ENCODE peak calls at places on chromosomes 7 and 10, in seven cellular contexts. Y, S, H, W, J, B and V are unnamed samples.

GRCh38 chr10:73647211-73647874 is 6.1 kb upstream of the MYOZ1 start:
- DNase-seq in Y (no peak), S (peak; percentile 36), H (peak; percentile 56), W (no peak), J (no peak), B (peak; percentile 42), V (no peak)

GRCh38 chr10:28326516-28327493 is 23.9 kb upstream of the MPP7 start:
- DNase-seq in Y (no peak), S (no peak), H (no peak), W (peak; percentile 28), J (peak; percentile 77), B (peak; percentile 78), V (no peak)

GRCh38 chr7:128703605-128704004 is 31.5 kb downstream of the GARIN1A start:
- DNase-seq in Y (no peak), S (no peak), H (no peak), W (no peak), J (no peak), B (no peak), V (no peak)

GRCh38 chr10:117499248-117500105 is 43.1 kb upstream of the EMX2 start:
- DNase-seq in Y (no peak), S (no peak), H (no peak), W (no peak), J (no peak), B (no peak), V (no peak)

GRCh38 chr10:52121688-52122087 is 192.4 kb upstream of the DKK1 start:
- DNase-seq in Y (no peak), S (no peak), H (no peak), W (no peak), J (peak; percentile 35), B (no peak), V (no peak)

GRCh38 chr10:59285848-59286247 is 76.5 kb downstream of the FAM13C start:
- DNase-seq in Y (no peak), S (no peak), H (no peak), W (no peak), J (no peak), B (no peak), V (no peak)

GRCh38 chr10:133150226-133150625 is 9.8 kb upstream of the KNDC1 start:
- DNase-seq in Y (no peak), S (no peak), H (no peak), W (no peak), J (no peak), B (no peak), V (no peak)

GRCh38 chr10:5892007-5892406 is 2.0 kb downstream of the FBH1 start:
- DNase-seq in Y (no peak), S (no peak), H (no peak), W (no peak), J (no peak), B (peak; percentile 6), V (no peak)

GRCh38 chr7:148318092-148318756 is 272.3 kb upstream of the C7orf33 start:
- DNase-seq in Y (no peak), S (no peak), H (no peak), W (no peak), J (no peak), B (no peak), V (no peak)

GRCh38 chr10:82438277-82438676 is 563.3 kb downstream of the NRG3 start:
- DNase-seq in Y (no peak), S (no peak), H (no peak), W (no peak), J (peak; percentile 44), B (no peak), V (no peak)

GRCh38 chr10:131849591-131850489 is 51.0 kb upstream of the PPP2R2D start:
- DNase-seq in Y (no peak), S (no peak), H (no peak), W (no peak), J (no peak), B (no peak), V (no peak)

GRCh38 chr10:72879245-72879644 is 14.3 kb upstream of the OIT3 start:
- DNase-seq in Y (no peak), S (no peak), H (no peak), W (no peak), J (no peak), B (no peak), V (no peak)

GRCh38 chr10:97549587-97550322 is 22.8 kb upstream of the ANKRD2 start:
- DNase-seq in Y (no peak), S (no peak), H (no peak), W (no peak), J (no peak), B (no peak), V (no peak)

GRCh38 chr7:28135296-28135695 is 45.3 kb downstream of the JAZF1 start:
- DNase-seq in Y (no peak), S (no peak), H (no peak), W (no peak), J (no peak), B (no peak), V (no peak)

GRCh38 chr7:158705234-158705890 is 758 bp upstream of the NCAPG2 start:
- DNase-seq in Y (no peak), S (no peak), H (no peak), W (no peak), J (no peak), B (no peak), V (peak; percentile 65)

GRCh38 chr10:25294032-25294926 is 119.5 kb downstream of the GPR158 start:
- DNase-seq in Y (no peak), S (no peak), H (no peak), W (no peak), J (peak; percentile 56), B (peak; percentile 67), V (no peak)

GRCh38 chr10:100984670-100985177 is 2.6 kb downstream of the MRPL43 start:
- DNase-seq in Y (no peak), S (no peak), H (no peak), W (no peak), J (no peak), B (no peak), V (no peak)

GRCh38 chr7:130009848-130010688 is 41.1 kb downstream of the ZC3HC1 start:
- DNase-seq in Y (no peak), S (no peak), H (peak; percentile 19), W (peak; percentile 48), J (peak; percentile 44), B (peak; percentile 82), V (no peak)

GRCh38 chr10:123284022-123284421 is 129.8 kb downstream of the BUB3 start:
- DNase-seq in Y (no peak), S (no peak), H (no peak), W (no peak), J (no peak), B (no peak), V (no peak)

GRCh38 chr7:115293628-115294236 is 371.8 kb downstream of the MDFIC start:
- DNase-seq in Y (no peak), S (no peak), H (no peak), W (no peak), J (peak; percentile 11), B (no peak), V (no peak)

GRCh38 chr10:33459597-33459996 is 125.1 kb upstream of the NRP1 start:
- DNase-seq in Y (no peak), S (no peak), H (no peak), W (peak; percentile 6), J (no peak), B (peak; percentile 60), V (peak; percentile 1)